ENCODE peak calls at places on chromosomes 2 and 18, in eight cellular contexts. One of them, this sample, is unnamed.

GRCh38 chr2:7809640-7810039 is 872.2 kb upstream of the ID2 start:
- DNase-seq in pancreas: no peak
- DNase-seq in astrocyte: no peak
- DNase-seq in epithelial cell of proximal tubule: no peak
- DNase-seq in fibroblast of the aortic adventitia: no peak
- DNase-seq in CD8-positive, alpha-beta T cell: no peak
- DNase-seq in aorta: no peak
- DNase-seq in uterus: no peak
- DNase-seq in this sample: no peak

GRCh38 chr2:235545369-235546150 is 51.7 kb downstream of the AGAP1 start:
- DNase-seq in astrocyte: no peak
- DNase-seq in uterus: no peak
- DNase-seq in fibroblast of the aortic adventitia: no peak
- DNase-seq in aorta: peak; percentile 26
- DNase-seq in pancreas: no peak
- DNase-seq in CD8-positive, alpha-beta T cell: no peak
- DNase-seq in epithelial cell of proximal tubule: no peak
- DNase-seq in this sample: no peak

GRCh38 chr2:237977380-237977779 is 10.6 kb downstream of the UBE2F start:
- DNase-seq in astrocyte: no peak
- DNase-seq in epithelial cell of proximal tubule: no peak
- DNase-seq in pancreas: no peak
- DNase-seq in aorta: peak; percentile 36
- DNase-seq in uterus: no peak
- DNase-seq in fibroblast of the aortic adventitia: no peak
- DNase-seq in CD8-positive, alpha-beta T cell: no peak
- DNase-seq in this sample: no peak

GRCh38 chr2:148021059-148021985 is at the start of gene MBD5:
- DNase-seq in CD8-positive, alpha-beta T cell: peak; percentile 41
- DNase-seq in uterus: peak; percentile 37
- DNase-seq in fibroblast of the aortic adventitia: peak; percentile 61
- DNase-seq in astrocyte: peak; percentile 45
- DNase-seq in aorta: peak; percentile 76
- DNase-seq in epithelial cell of proximal tubule: no peak
- DNase-seq in pancreas: no peak
- DNase-seq in this sample: no peak

GRCh38 chr2:86482034-86482433 is 40.9 kb downstream of the KDM3A start:
- DNase-seq in CD8-positive, alpha-beta T cell: no peak
- DNase-seq in uterus: no peak
- DNase-seq in fibroblast of the aortic adventitia: no peak
- DNase-seq in pancreas: no peak
- DNase-seq in astrocyte: no peak
- DNase-seq in aorta: no peak
- DNase-seq in epithelial cell of proximal tubule: no peak
- DNase-seq in this sample: no peak

GRCh38 chr2:24855703-24856102 is 62.5 kb downstream of the CENPO start:
- DNase-seq in fibroblast of the aortic adventitia: peak; percentile 77
- DNase-seq in uterus: peak; percentile 69
- DNase-seq in astrocyte: peak; percentile 24
- DNase-seq in aorta: peak; percentile 82
- DNase-seq in CD8-positive, alpha-beta T cell: no peak
- DNase-seq in epithelial cell of proximal tubule: no peak
- DNase-seq in pancreas: no peak
- DNase-seq in this sample: no peak

GRCh38 chr2:121219866-121220265 is 65.1 kb downstream of the TFCP2L1 start:
- DNase-seq in epithelial cell of proximal tubule: peak; percentile 75
- DNase-seq in uterus: no peak
- DNase-seq in pancreas: no peak
- DNase-seq in fibroblast of the aortic adventitia: no peak
- DNase-seq in CD8-positive, alpha-beta T cell: no peak
- DNase-seq in aorta: no peak
- DNase-seq in astrocyte: no peak
- DNase-seq in this sample: no peak

GRCh38 chr18:10437837-10438236 is 16.6 kb upstream of the APCDD1 start:
- DNase-seq in pancreas: no peak
- DNase-seq in CD8-positive, alpha-beta T cell: no peak
- DNase-seq in fibroblast of the aortic adventitia: no peak
- DNase-seq in astrocyte: no peak
- DNase-seq in aorta: no peak
- DNase-seq in uterus: no peak
- DNase-seq in epithelial cell of proximal tubule: no peak
- DNase-seq in this sample: no peak

GRCh38 chr2:104862061-104862941 is 8.4 kb downstream of the POU3F3 start:
- DNase-seq in CD8-positive, alpha-beta T cell: no peak
- DNase-seq in uterus: no peak
- DNase-seq in pancreas: no peak
- DNase-seq in epithelial cell of proximal tubule: no peak
- DNase-seq in aorta: no peak
- DNase-seq in fibroblast of the aortic adventitia: no peak
- DNase-seq in astrocyte: peak; percentile 70
- DNase-seq in this sample: no peak

GRCh38 chr2:16464641-16465040 is 201.0 kb downstream of the CYRIA start:
- DNase-seq in epithelial cell of proximal tubule: no peak
- DNase-seq in pancreas: no peak
- DNase-seq in aorta: no peak
- DNase-seq in uterus: no peak
- DNase-seq in astrocyte: no peak
- DNase-seq in CD8-positive, alpha-beta T cell: no peak
- DNase-seq in fibroblast of the aortic adventitia: no peak
- DNase-seq in this sample: no peak

GRCh38 chr18:72075040-72075439 is 469.1 kb downstream of the CBLN2 start:
- DNase-seq in aorta: no peak
- DNase-seq in CD8-positive, alpha-beta T cell: no peak
- DNase-seq in pancreas: no peak
- DNase-seq in fibroblast of the aortic adventitia: no peak
- DNase-seq in epithelial cell of proximal tubule: peak; percentile 56
- DNase-seq in astrocyte: no peak
- DNase-seq in uterus: no peak
- DNase-seq in this sample: no peak

GRCh38 chr18:40577255-40577654 is 1377.8 kb upstream of the PIK3C3 start:
- DNase-seq in pancreas: no peak
- DNase-seq in CD8-positive, alpha-beta T cell: no peak
- DNase-seq in astrocyte: peak; percentile 75
- DNase-seq in fibroblast of the aortic adventitia: no peak
- DNase-seq in aorta: no peak
- DNase-seq in uterus: no peak
- DNase-seq in epithelial cell of proximal tubule: no peak
- DNase-seq in this sample: no peak

GRCh38 chr2:18473241-18473841 is 87.1 kb downstream of the RDH14 start:
- DNase-seq in fibroblast of the aortic adventitia: peak; percentile 92
- DNase-seq in uterus: peak; percentile 68
- DNase-seq in epithelial cell of proximal tubule: no peak
- DNase-seq in astrocyte: peak; percentile 96
- DNase-seq in aorta: no peak
- DNase-seq in CD8-positive, alpha-beta T cell: no peak
- DNase-seq in pancreas: peak; percentile 16
- DNase-seq in this sample: peak; percentile 52

GRCh38 chr2:68248361-68248760 is 4.0 kb downstream of the PPP3R1 start:
- DNase-seq in epithelial cell of proximal tubule: no peak
- DNase-seq in CD8-positive, alpha-beta T cell: no peak
- DNase-seq in aorta: no peak
- DNase-seq in uterus: no peak
- DNase-seq in fibroblast of the aortic adventitia: no peak
- DNase-seq in pancreas: no peak
- DNase-seq in astrocyte: no peak
- DNase-seq in this sample: no peak

GRCh38 chr2:225556461-225556860 is 157.0 kb downstream of the NYAP2 start:
- DNase-seq in CD8-positive, alpha-beta T cell: no peak
- DNase-seq in uterus: no peak
- DNase-seq in epithelial cell of proximal tubule: no peak
- DNase-seq in pancreas: no peak
- DNase-seq in aorta: no peak
- DNase-seq in fibroblast of the aortic adventitia: no peak
- DNase-seq in astrocyte: no peak
- DNase-seq in this sample: no peak

GRCh38 chr2:165083326-165083725 is 120.5 kb downstream of the SCN3A start:
- DNase-seq in epithelial cell of proximal tubule: no peak
- DNase-seq in astrocyte: no peak
- DNase-seq in CD8-positive, alpha-beta T cell: no peak
- DNase-seq in pancreas: no peak
- DNase-seq in uterus: no peak
- DNase-seq in fibroblast of the aortic adventitia: no peak
- DNase-seq in aorta: no peak
- DNase-seq in this sample: no peak

GRCh38 chr18:72197598-72197997 is 346.5 kb downstream of the CBLN2 start:
- DNase-seq in CD8-positive, alpha-beta T cell: no peak
- DNase-seq in pancreas: no peak
- DNase-seq in fibroblast of the aortic adventitia: no peak
- DNase-seq in uterus: no peak
- DNase-seq in epithelial cell of proximal tubule: no peak
- DNase-seq in aorta: no peak
- DNase-seq in astrocyte: no peak
- DNase-seq in this sample: no peak

GRCh38 chr2:200364620-200365019 is 58.1 kb downstream of the SPATS2L start:
- DNase-seq in uterus: no peak
- DNase-seq in aorta: no peak
- DNase-seq in pancreas: no peak
- DNase-seq in astrocyte: no peak
- DNase-seq in fibroblast of the aortic adventitia: no peak
- DNase-seq in epithelial cell of proximal tubule: no peak
- DNase-seq in CD8-positive, alpha-beta T cell: no peak
- DNase-seq in this sample: no peak

GRCh38 chr2:177893880-177894279 is 178.7 kb downstream of the PDE11A start:
- DNase-seq in pancreas: no peak
- DNase-seq in fibroblast of the aortic adventitia: no peak
- DNase-seq in epithelial cell of proximal tubule: no peak
- DNase-seq in uterus: no peak
- DNase-seq in aorta: no peak
- DNase-seq in astrocyte: no peak
- DNase-seq in CD8-positive, alpha-beta T cell: no peak
- DNase-seq in this sample: no peak

DNA sequence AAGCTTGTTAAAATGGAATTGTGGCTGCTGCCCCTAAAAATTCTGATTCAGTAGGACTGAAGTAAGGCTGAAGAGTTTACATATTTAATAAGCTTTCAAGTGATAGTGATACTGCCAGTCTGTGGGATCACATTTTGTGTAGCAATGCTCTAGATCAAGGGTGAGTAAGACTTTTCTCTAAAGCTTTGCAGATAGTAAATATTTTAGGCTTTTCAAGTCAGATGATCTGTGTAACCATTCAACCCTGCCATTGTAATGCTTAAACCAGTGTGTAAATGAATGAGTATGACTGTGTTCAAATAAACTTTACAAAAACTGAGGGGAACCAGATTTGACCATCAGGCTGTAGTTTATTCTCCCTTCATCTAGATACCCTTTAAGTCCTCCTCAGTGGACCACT is 92.7 kb downstream of the PIK3C3 start:
- DNase-seq in astrocyte: peak; percentile 33
- DNase-seq in uterus: no peak
- DNase-seq in aorta: no peak
- DNase-seq in epithelial cell of proximal tubule: peak; percentile 61
- DNase-seq in fibroblast of the aortic adventitia: peak; percentile 28
- DNase-seq in CD8-positive, alpha-beta T cell: no peak
- DNase-seq in pancreas: no peak
- DNase-seq in this sample: no peak
- H3K4me3 ChIP-seq in astrocyte: no peak overlapping the region
- H3K4me3 ChIP-seq in uterus: no peak overlapping the region
- H3K4me3 ChIP-seq in aorta: no peak overlapping the region
- H3K4me3 ChIP-seq in epithelial cell of proximal tubule: no peak overlapping the region
- H3K4me3 ChIP-seq in fibroblast of the aortic adventitia: no peak overlapping the region
- H3K4me3 ChIP-seq in CD8-positive, alpha-beta T cell: no peak overlapping the region
- H3K4me3 ChIP-seq in pancreas: no peak overlapping the region
- H3K4me3 ChIP-seq in this sample: no peak overlapping the region

GRCh38 chr18:32468147-32468845 is 2.4 kb downstream of the GAREM1 start:
- DNase-seq in pancreas: no peak
- DNase-seq in epithelial cell of proximal tubule: no peak
- DNase-seq in CD8-positive, alpha-beta T cell: no peak
- DNase-seq in uterus: no peak
- DNase-seq in fibroblast of the aortic adventitia: peak; percentile 1
- DNase-seq in astrocyte: no peak
- DNase-seq in aorta: no peak
- DNase-seq in this sample: no peak
- H3K4me3 ChIP-seq in pancreas: peak overlapping the region; percentile 6
- H3K4me3 ChIP-seq in epithelial cell of proximal tubule: peak overlapping the region; percentile 74
- H3K4me3 ChIP-seq in CD8-positive, alpha-beta T cell: no peak overlapping the region
- H3K4me3 ChIP-seq in uterus: no peak overlapping the region
- H3K4me3 ChIP-seq in fibroblast of the aortic adventitia: peak overlapping the region; percentile 81
- H3K4me3 ChIP-seq in astrocyte: no peak overlapping the region
- H3K4me3 ChIP-seq in aorta: peak overlapping the region; percentile 100
- H3K4me3 ChIP-seq in this sample: peak overlapping the region; percentile 88

DNA sequence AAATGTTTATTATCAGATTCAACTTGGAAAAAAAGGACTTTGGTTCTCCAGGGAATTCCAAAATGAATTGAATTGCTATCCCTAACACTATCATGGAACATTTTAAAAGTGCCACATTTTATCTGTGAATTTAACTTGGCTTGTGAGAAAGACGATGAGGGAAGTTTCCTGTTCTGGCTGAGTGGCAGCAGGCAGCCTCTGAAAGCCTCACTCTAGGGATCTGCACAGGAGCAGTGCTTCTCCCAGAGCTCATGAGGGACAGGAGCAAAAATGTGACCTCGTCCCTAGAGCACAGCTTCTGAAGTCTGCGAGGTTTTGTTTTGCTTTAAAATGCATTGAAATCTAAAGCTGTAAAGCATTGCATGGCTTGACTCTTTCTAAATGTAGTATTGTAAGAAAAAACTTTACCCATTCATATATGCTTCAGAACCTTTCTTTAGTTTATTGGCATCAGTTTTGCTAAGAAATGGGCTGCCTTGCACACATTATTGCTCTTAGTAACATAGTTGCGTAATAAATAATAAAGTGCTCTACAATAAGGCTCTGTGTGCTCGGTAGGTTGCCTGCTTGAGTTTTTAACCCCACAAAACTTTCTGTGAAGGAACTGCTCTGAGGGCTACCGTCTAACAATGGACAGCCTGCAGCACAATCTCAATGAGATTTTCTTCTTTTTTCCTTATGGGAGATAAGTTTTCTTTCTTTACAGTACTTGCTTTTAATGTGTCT is 136.2 kb upstream of the CDCA7 start:
- DNase-seq in epithelial cell of proximal tubule: no peak
- DNase-seq in uterus: no peak
- DNase-seq in fibroblast of the aortic adventitia: peak; percentile 24
- DNase-seq in CD8-positive, alpha-beta T cell: no peak
- DNase-seq in astrocyte: no peak
- DNase-seq in pancreas: no peak
- DNase-seq in aorta: no peak
- DNase-seq in this sample: no peak
- H3K4me3 ChIP-seq in epithelial cell of proximal tubule: no peak overlapping the region
- H3K4me3 ChIP-seq in uterus: no peak overlapping the region
- H3K4me3 ChIP-seq in fibroblast of the aortic adventitia: no peak overlapping the region
- H3K4me3 ChIP-seq in CD8-positive, alpha-beta T cell: no peak overlapping the region
- H3K4me3 ChIP-seq in astrocyte: no peak overlapping the region
- H3K4me3 ChIP-seq in pancreas: no peak overlapping the region
- H3K4me3 ChIP-seq in aorta: no peak overlapping the region
- H3K4me3 ChIP-seq in this sample: no peak overlapping the region

DNA sequence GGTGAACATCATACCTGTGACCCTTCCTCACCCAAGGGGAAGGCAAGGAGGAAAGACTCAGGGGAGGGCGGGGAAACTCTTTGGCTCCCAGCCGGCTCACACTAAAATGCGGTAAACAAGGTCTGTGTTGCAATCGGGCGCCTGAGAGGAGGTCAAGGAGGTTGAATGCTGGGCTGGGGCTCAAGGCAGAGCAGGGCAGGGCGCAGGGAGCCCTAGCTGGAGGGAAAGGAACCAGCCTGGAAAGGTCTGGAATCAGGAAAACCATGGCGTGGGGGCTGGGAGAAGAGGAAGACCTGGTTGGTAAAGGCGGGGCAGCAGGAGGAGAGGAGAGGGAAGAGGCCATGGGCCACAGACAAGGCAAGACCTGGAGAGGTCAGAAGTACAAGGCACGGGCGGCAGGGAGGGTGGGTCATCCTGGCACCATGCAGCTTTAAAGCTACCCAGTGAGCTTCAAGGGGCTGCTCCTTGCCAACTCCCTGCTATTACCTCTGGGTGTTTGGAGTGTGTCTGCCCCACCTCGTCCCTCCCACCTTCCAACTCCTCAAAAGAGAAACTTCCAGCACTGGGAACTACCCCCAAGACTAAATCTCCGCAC is 4.8 kb upstream of the TMEM37 start:
- DNase-seq in pancreas: peak; percentile 79
- DNase-seq in uterus: peak; percentile 67
- DNase-seq in aorta: no peak
- DNase-seq in astrocyte: no peak
- DNase-seq in fibroblast of the aortic adventitia: no peak
- DNase-seq in CD8-positive, alpha-beta T cell: no peak
- DNase-seq in epithelial cell of proximal tubule: no peak
- DNase-seq in this sample: no peak
- H3K4me3 ChIP-seq in pancreas: no peak overlapping the region
- H3K4me3 ChIP-seq in uterus: no peak overlapping the region
- H3K4me3 ChIP-seq in aorta: no peak overlapping the region
- H3K4me3 ChIP-seq in astrocyte: no peak overlapping the region
- H3K4me3 ChIP-seq in fibroblast of the aortic adventitia: no peak overlapping the region
- H3K4me3 ChIP-seq in CD8-positive, alpha-beta T cell: no peak overlapping the region
- H3K4me3 ChIP-seq in epithelial cell of proximal tubule: no peak overlapping the region
- H3K4me3 ChIP-seq in this sample: no peak overlapping the region